ENCODE peak calls at places on chromosomes 13 and 19, in eight cellular contexts. I is MM.1S, H is PC-3, Y is SK-N-SH, X is PC-9, R is HCT116, U is OCI-LY7, B is hepatocyte. N is an unnamed sample. For H3K4me1 and H3K9me2, the result is how much of the 10 kb centered on the place peaks cover.

GRCh38 chr13:29162638-29163037 is 342.5 kb downstream of the MTUS2 start:
- DNase-seq in I (peak), H (peak), Y (no peak), R (no peak), B (peak), U (no peak), X (no peak), N (no peak)

GRCh38 chr19:5893907-5894703 is 9.5 kb downstream of the NDUFA11 start:
- DNase-seq in X (no peak), R (no peak), Y (peak), H (no peak), I (no peak), B (no peak), U (no peak), N (no peak)

GRCh38 chr19:16078311-16078758 is 2.0 kb downstream of the TPM4 start:
- DNase-seq in X (no peak), R (no peak), I (peak), Y (no peak), H (peak), U (peak), B (no peak), N (no peak)

GRCh38 chr13:37138917-37139316 is 33.5 kb upstream of the CSNK1A1L start:
- DNase-seq in X (no peak), U (no peak), Y (no peak), I (no peak), B (no peak), H (no peak), R (no peak), N (no peak)

GRCh38 chr13:109400625-109401257 is 385.6 kb downstream of the IRS2 start:
- DNase-seq in Y (peak), U (no peak), B (no peak), R (no peak), I (no peak), H (no peak), X (no peak), N (no peak)

GRCh38 chr19:17475541-17476115 is 5.3 kb downstream of the SLC27A1 start:
- DNase-seq in H (peak), X (peak), Y (no peak), I (no peak), R (peak), U (no peak), B (no peak), N (no peak)

GRCh38 chr19:679418-680286 is 3.5 kb downstream of the FSTL3 start:
- DNase-seq in U (peak), X (peak), B (peak), Y (peak), H (peak), R (no peak), I (no peak), N (peak)

GRCh38 chr19:45834970-45835369 is 19.9 kb upstream of the RSPH6A start:
- DNase-seq in U (no peak), I (no peak), H (no peak), Y (no peak), X (no peak), R (no peak), B (no peak), N (no peak)

GRCh38 chr13:79485014-79485441 is 4.1 kb downstream of the NDFIP2 start:
- DNase-seq in X (peak), H (peak), I (no peak), R (no peak), Y (no peak), U (no peak), B (peak), N (no peak)

GRCh38 chr13:113542751-113543424 is 41.7 kb upstream of the TFDP1 start:
- DNase-seq in Y (no peak), U (no peak), X (no peak), B (no peak), H (no peak), I (no peak), R (no peak), N (no peak)

GRCh38 chr19:48368942-48369341 is 4.8 kb downstream of the SYNGR4 start:
- DNase-seq in R (no peak), H (no peak), X (no peak), B (no peak), U (no peak), I (no peak), Y (no peak), N (no peak)

GRCh38 chr13:108095036-108095435 is 120.3 kb downstream of the LIG4 start:
- DNase-seq in U (no peak), H (no peak), Y (no peak), R (no peak), X (no peak), I (no peak), B (no peak), N (no peak)

DNA sequence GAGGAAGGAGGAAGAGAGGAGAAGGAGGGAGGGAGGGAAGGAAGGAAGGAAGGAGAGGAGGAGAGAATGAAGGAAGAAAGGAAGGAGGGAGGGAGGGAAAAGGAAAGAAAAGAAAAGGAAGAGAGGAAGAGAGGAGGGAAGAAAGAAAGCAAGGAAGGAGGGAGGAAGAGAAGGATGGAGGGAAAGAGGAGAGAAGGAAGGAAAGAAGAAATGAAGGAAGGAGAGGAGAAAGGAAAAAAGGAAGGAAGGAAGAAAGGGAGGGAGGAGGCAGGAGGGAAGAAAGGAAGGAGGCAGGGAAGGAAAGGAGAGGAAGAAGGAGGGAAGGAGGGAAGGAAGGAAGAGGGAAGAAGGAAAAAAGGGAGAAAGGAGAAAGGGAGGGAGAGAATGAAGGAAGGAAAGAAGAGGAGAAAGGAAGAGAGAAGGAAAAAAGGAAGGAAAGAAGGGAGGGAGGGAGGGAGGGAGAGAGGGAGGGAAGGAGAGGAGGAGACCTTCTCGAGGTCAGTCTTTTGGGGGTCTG is 13.4 kb upstream of the CASP14 start:
- DNase-seq in R (no peak), B (no peak), I (no peak), Y (no peak), H (no peak), U (no peak), X (no peak), N (no peak)
- H3K4me1 ChIP-seq in R (under half), B (under half), I (under half), Y (under half), H (under half), U (under half), X (half or more), N (under half)

GRCh38 chr13:87998081-87998480 is 326.9 kb downstream of the SLITRK5 start:
- DNase-seq in I (no peak), U (no peak), H (no peak), R (no peak), X (no peak), Y (no peak), B (no peak), N (no peak)

GRCh38 chr13:87999141-87999765 is 328.1 kb downstream of the SLITRK5 start:
- DNase-seq in X (peak), B (no peak), U (no peak), Y (no peak), H (peak), I (no peak), R (no peak), N (no peak)

GRCh38 chr13:87999791-88000190 is 328.6 kb downstream of the SLITRK5 start:
- DNase-seq in U (peak), B (no peak), I (no peak), Y (no peak), R (no peak), H (no peak), X (no peak), N (peak)

GRCh38 chr13:88000787-88001186 is 329.6 kb downstream of the SLITRK5 start:
- DNase-seq in X (no peak), U (no peak), H (no peak), B (no peak), Y (no peak), I (no peak), R (no peak), N (no peak)

DNA sequence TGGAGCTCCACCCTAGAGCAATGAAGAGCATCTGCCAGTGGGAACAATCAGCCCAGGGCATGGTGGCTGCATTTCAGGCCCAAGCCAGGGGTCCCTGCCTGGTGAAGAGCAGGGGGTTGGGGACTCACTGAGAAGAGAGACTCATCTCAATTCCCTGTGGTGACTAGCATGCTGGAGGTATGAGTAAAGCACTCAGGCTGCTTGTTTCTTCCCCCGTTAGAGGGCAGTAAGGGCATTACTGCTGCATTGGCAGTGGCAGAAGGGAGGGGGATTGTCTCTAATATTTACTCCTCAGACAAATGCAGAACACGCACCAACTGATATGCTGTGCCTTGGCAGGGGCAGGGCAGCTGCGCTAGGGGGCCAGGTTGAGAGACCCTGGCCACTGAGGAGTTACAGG is 329.1 kb downstream of the SLITRK5 start:
- DNase-seq in I (no peak), R (no peak), U (peak), B (no peak), Y (no peak), H (no peak), X (no peak), N (no peak)
- TF ChIP-seq CTCF in I (no peak), R (no peak), U (peak), B (no peak), Y (no peak), H (no peak), X (no peak), N (no peak)

GRCh38 chr19:40599331-40600085 is 1.7 kb upstream of the LTBP4 start:
- DNase-seq in B (no peak), H (peak), I (no peak), Y (no peak), X (no peak), U (no peak), R (no peak), N (peak)
- H3K9me2 ChIP-seq in B (under half), H (under half), I (under half), Y (under half), X (under half), U (under half), R (under half), N (under half)

DNA sequence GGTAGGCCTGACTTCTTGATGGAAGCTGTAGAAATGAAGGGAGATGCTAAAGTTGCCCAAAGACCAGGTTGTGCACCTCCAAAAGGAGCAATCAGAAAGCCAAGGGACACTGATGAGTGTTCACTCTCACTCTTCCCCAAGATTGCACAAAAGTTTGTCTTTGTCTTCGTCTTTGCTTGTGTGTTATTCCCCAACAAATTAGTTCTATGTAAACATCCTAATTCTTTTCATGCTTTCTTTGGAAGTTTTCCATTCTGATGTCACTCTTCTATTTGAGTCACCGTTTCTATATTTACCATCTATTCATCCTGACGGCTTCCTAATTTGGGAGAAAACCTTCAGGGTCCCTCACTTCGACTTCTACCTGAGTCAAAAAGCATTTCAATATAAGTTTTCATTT is 3.7 kb upstream of the TMEM272 start:
- DNase-seq in Y (no peak), R (no peak), B (no peak), U (no peak), I (no peak), H (peak), X (no peak), N (no peak)
- H3K4me1 ChIP-seq in Y (under half), R (under half), B (under half), U (under half), I (under half), H (under half), X (under half), N (under half)

DNA sequence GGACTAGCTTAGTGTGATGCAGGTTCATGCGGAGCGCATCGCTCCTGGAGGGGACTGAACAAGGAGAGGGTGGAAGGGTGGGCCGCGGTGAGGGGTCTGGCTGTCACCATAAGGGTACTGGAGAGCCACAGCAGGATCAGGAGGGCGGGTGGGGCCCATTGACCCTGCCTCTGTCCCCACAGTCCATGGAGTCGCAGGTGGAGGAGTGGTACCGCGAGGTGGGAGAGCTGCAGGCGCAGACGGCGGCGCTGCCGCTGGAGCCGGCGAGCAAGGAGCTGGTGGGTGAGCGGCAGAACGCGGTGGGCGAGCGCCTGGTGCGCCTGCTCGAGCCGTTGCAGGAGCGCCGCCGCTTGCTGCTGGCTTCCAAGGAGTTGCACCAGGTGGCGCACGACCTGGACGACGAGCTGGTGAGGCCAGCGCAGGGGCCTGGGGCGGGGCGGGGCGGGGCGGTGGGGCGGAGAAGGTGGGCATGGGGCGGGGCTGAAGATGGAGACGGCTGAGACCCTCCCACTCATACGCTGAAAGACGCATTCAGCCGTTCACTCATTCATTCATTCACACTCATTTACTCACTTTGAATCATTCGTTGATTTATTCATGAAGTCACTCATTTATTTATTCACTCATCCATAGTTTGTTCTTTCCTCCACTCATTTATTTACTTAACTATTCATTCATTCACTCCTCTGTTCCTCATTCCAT is 27.5 kb upstream of the SHKBP1 start:
- DNase-seq in R (peak), X (peak), U (peak), B (peak), I (peak), Y (peak), H (peak), N (peak)
- TF ChIP-seq CTCF in R (peak), X (peak), U (peak), B (peak), I (peak), Y (peak), H (peak), N (peak)

DNA sequence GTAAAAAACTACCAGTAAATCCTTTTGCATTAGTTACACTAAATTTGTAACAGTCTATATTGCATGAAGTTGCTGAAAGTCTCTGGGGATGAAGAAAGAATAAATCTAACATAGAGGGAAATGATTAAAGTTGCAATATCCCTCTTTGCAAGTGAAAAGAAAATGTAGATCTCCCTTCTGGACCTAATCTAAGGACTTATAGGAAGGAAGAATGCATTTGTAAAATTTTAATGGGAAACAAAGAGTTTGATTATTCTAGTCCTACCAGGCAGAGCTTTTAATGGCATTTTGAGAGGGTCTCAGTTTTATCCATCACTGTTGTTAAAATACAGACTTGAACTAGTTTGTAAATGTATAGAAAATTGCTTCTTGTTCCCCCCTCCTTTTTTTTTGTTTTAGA is 215.8 kb downstream of the ATP8A2 start:
- DNase-seq in Y (no peak), I (no peak), X (no peak), H (no peak), U (no peak), R (no peak), B (no peak), N (no peak)
- H3K9me2 ChIP-seq in Y (under half), I (under half), X (under half), H (under half), U (under half), R (under half), B (under half), N (under half)

DNA sequence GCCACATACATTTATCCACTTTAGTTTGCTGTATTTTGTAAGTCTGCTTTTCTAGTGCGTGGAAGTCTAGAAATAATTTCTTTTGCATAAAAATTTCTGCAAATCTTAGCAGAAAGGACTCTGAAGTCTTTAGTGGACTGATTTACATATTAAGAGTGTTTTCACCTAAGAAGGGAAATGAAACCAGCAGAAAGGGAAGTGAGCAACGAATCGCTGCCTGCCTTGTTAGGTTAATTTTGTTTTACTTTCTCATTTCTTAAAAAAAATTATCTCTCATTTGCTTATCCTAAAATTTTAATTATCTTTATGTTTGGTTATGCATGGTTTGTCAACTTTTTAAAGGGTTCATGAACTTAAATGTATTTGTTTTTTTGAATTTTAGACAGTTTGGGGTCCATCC is 767 bp upstream of the GPR18 start:
- DNase-seq in X (no peak), U (peak), H (no peak), Y (no peak), I (peak), R (no peak), B (no peak), N (no peak)
- H3K4me1 ChIP-seq in X (under half), U (half or more), H (under half), Y (under half), I (under half), R (under half), B (under half), N (under half)

DNA sequence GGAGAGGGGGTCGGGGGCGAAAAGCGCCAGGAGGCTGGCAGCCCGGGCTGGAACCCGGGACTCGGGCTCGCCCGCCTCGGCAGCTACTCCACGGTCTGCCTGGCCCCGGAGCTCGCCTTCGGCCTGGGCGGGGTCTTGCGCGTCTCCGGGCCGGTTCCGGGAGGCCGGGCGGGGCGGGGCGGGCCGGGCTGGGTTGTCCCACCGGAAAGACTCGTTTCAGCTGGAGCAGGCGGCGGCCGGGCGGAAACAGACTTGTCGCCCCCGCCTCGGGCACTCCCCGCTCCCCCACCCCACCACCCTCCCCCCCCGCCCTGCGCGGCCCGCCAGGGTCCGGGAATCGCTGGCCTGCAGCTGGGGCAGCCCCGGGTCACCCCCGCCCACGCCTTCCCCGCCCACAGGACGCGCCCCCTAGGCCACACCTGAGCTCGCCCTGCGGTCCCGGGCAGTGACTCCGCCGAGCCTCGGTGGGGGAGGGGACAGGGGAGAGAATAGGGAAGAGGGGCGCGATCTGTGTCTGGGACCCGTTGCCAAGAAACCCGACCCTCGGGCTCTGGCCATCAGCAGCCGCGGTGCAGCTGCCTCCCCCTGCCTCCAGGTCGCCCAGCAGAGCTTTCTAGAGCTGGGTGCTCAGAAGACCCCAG is 109.4 kb downstream of the KCTD15 start:
- DNase-seq in X (peak), Y (peak), R (no peak), I (no peak), U (no peak), H (peak), B (peak), N (peak)
- TF ChIP-seq CTCF in X (no peak), Y (no peak), R (no peak), I (no peak), U (no peak), H (no peak), B (no peak), N (no peak)

GRCh38 chr13:111219306-111219705 is 101.1 kb upstream of the TEX29 start:
- DNase-seq in U (no peak), I (no peak), Y (no peak), B (no peak), H (no peak), R (no peak), X (no peak), N (no peak)

GRCh38 chr13:111219950-111220349 is 100.5 kb upstream of the TEX29 start:
- DNase-seq in H (no peak), Y (no peak), B (no peak), R (no peak), X (no peak), U (no peak), I (no peak), N (no peak)

GRCh38 chr13:111216166-111216960 is 101.3 kb downstream of the ARHGEF7 start:
- DNase-seq in U (peak), Y (peak), H (peak), I (no peak), R (no peak), X (peak), B (peak), N (peak)

GRCh38 chr13:111215081-111216047 is 100.3 kb downstream of the ARHGEF7 start:
- DNase-seq in X (no peak), I (no peak), Y (no peak), H (no peak), R (no peak), B (no peak), U (no peak), N (peak)

DNA sequence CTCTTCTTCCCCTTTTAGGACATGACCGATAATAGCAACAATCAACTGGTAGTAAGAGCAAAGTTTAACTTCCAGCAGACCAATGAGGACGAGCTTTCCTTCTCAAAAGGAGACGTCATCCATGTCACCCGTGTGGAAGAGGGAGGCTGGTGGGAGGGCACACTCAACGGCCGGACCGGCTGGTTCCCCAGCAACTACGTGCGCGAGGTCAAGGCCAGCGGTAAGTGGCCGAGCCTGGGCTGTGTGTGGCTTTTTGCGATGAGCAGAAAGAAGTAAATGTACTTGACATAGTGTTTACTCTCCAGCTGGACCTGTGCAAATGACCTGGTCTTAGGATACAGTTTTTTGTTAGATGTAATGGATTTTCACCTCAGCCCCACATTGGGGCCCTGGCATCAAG is 102.6 kb downstream of the ARHGEF7 start:
- DNase-seq in H (no peak), Y (no peak), R (no peak), I (no peak), X (no peak), B (no peak), U (no peak), N (no peak)
- H3K9me2 ChIP-seq in H (under half), Y (under half), R (under half), I (under half), X (under half), B (under half), U (under half), N (under half)

N was measured in GM23338.